ENCODE peak calls at places on chromosomes 1 and 21, in eight cellular contexts. L is neural progenitor cell, D is hepatocyte, J is upper lobe of right lung, P is psoas muscle, E is H9, T is tibial nerve, W is ovary. K is an unnamed sample.

GRCh38 chr1:93079685-93080141 is 630 bp downstream of the MTF2 start:
- DNase-seq in L (peak; percentile 54), D (peak; percentile 42), J (peak; percentile 70), P (peak; percentile 21), E (peak; percentile 49), T (no peak), W (peak; percentile 19), K (no peak)

GRCh38 chr1:17789926-17790325 is 34.8 kb downstream of the ACTL8 start:
- DNase-seq in L (no peak), D (no peak), J (no peak), P (no peak), E (no peak), T (no peak), W (no peak), K (no peak)

GRCh38 chr1:154623358-154623757 is 15.4 kb upstream of the ADAR start:
- DNase-seq in L (no peak), D (no peak), J (no peak), P (no peak), E (no peak), T (no peak), W (no peak), K (no peak)

GRCh38 chr1:175094626-175095025 is 27.0 kb downstream of the TNN start:
- DNase-seq in L (no peak), D (no peak), J (no peak), P (no peak), E (no peak), T (no peak), W (no peak), K (no peak)

GRCh38 chr1:218476385-218476784 is 131.2 kb downstream of the TGFB2 start:
- DNase-seq in L (no peak), D (no peak), J (no peak), P (no peak), E (no peak), T (no peak), W (no peak), K (no peak)

GRCh38 chr21:41630249-41630648 is 122.3 kb upstream of the TMPRSS2 start:
- DNase-seq in L (no peak), D (peak; percentile 92), J (no peak), P (peak; percentile 37), E (no peak), T (no peak), W (no peak), K (no peak)

GRCh38 chr1:32754282-32755097 is 51.9 kb upstream of the SYNC start:
- DNase-seq in L (peak; percentile 93), D (peak; percentile 70), J (peak; percentile 79), P (no peak), E (peak; percentile 80), T (no peak), W (peak; percentile 46), K (no peak)

GRCh38 chr21:36602735-36603134 is 96.2 kb upstream of the SIM2 start:
- DNase-seq in L (no peak), D (no peak), J (no peak), P (no peak), E (no peak), T (no peak), W (no peak), K (no peak)

GRCh38 chr1:111140680-111140967 is 601 bp downstream of the CEPT1 start:
- DNase-seq in L (peak; percentile 78), D (peak; percentile 73), J (no peak), P (no peak), E (peak; percentile 64), T (no peak), W (no peak), K (no peak)

GRCh38 chr1:168709407-168709891 is 19.6 kb downstream of the DPT start:
- DNase-seq in L (peak; percentile 27), D (peak; percentile 37), J (no peak), P (no peak), E (no peak), T (no peak), W (no peak), K (no peak)

GRCh38 chr21:27388835-27389234 is 421.9 kb upstream of the ADAMTS5 start:
- DNase-seq in L (no peak), D (no peak), J (no peak), P (no peak), E (no peak), T (no peak), W (no peak), K (no peak)

GRCh38 chr1:207064546-207064945 is 11.5 kb downstream of the PFKFB2 start:
- DNase-seq in L (no peak), D (no peak), J (peak; percentile 84), P (no peak), E (no peak), T (no peak), W (no peak), K (no peak)

GRCh38 chr1:207069858-207070506 is 16.9 kb downstream of the PFKFB2 start:
- DNase-seq in L (no peak), D (no peak), J (no peak), P (peak; percentile 44), E (no peak), T (no peak), W (no peak), K (no peak)

GRCh38 chr1:207067695-207068094 is 14.6 kb downstream of the PFKFB2 start:
- DNase-seq in L (no peak), D (no peak), J (no peak), P (no peak), E (no peak), T (no peak), W (no peak), K (no peak)

GRCh38 chr1:207069059-207069458 is 16.0 kb downstream of the PFKFB2 start:
- DNase-seq in L (no peak), D (no peak), J (no peak), P (no peak), E (no peak), T (no peak), W (no peak), K (no peak)

DNA sequence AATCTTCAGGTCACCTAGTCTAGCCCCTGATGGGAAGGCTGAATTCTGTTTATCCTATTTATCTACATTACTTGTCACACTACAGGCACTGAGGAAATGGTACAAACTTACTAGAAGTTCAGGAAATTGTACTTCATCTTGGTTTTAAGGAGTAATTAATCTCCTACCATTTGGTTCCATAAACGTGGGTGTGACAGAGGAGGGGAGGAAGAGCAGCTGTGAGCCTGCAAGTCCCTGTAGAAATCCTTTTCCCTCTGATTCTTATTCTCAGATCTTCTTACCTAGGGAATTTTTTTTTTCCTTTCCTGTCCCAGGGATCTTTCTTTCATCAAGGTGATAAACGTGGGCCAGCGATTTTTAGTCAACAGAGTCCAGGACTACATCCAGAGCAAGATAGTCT is 14.1 kb downstream of the PFKFB2 start:
- DNase-seq in L (no peak), D (no peak), J (no peak), P (no peak), E (no peak), T (no peak), W (no peak), K (no peak)
- H3K4me1 ChIP-seq in L (no peaks in the 10 kb centered on the region), D (no peaks in the 10 kb centered on the region), J (peaks cover 4% of the 10 kb centered on the region), P (no peaks in the 10 kb centered on the region), E (no peaks in the 10 kb centered on the region), T (no peaks in the 10 kb centered on the region), W (no peaks in the 10 kb centered on the region), K (no peaks in the 10 kb centered on the region)

DNA sequence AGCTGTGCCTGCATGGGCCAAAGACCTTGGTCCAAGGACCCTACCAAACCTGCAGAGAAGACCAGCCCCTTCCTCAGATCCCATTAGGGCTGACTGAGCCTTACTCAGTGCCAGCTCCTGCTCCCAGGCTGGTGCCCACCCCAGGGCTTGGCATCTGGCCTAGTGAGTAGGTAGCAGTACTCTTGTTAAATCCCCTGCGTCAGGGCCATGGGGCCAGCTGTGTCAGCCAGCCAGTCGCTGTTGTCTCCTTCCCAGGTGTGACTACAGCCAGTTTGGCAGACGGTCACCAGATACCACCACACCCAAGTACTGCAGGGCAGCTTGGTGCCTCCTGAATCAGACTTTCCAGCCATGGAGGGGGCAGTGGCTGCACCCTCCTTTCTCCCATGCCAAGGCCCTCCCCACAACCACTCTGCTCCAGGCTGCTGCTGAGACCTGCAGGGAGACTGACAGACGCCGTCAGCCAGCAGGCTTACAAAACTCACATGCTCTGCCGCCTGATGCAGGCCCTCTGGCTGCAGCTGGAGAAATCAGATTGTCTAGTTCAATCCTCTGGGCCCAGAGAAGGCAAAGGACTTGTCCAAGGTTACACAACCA is 3.0 kb downstream of the TENT5B start:
- DNase-seq in L (no peak), D (peak; percentile 52), J (no peak), P (no peak), E (no peak), T (no peak), W (no peak), K (peak; percentile 57)
- H3K4me1 ChIP-seq in L (peaks cover 29% of the 10 kb centered on the region), D (peaks cover 49% of the 10 kb centered on the region), J (peaks cover 39% of the 10 kb centered on the region), P (peaks cover 9% of the 10 kb centered on the region), E (peaks cover 16% of the 10 kb centered on the region), T (peaks cover 45% of the 10 kb centered on the region), W (peaks cover 5% of the 10 kb centered on the region), K (no peaks in the 10 kb centered on the region)

DNA sequence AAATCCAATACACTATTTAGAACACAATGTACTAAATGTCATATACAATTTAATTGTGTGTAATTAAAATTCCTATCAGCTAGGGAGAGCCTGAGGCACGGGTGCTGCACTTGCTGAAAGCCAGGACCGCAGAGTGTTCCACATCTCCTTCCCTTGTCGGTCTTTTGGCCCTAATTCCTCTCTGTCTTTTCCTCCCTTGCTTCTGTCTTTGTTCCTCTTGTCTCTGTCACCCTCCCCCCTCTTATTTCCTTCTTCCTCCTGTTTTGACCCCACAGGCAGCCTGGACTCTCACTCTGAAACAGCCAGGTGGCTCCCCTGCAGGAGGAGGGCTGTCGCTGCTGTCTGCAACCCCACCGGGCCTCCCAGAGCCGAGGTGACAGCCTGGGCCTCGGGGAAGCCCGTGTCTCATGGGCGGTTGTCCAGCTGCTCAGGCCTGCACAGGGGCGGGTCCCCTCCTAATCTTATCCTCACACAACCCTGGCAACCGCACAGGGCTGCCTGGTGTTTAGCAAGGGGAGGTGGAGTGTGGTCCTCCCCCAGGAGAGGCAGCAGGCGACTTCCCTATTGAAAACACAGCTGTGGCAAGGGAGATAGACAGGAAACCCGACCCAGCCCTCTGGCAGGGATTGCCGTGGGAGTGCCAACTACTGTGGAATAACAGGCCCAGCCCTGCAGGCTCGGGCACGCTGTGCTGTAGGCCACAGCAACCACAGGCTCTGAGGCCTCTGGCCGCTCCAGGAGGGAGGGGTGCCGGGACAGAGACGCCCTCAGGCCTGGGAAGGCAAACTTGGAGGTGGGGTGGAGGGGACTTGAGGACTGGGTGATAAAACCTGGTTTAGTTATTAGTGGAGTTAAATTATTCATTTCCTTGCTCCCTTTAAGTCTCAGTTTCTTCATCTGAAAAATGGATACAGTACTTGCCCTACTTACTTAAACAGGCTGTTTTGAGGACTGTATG is 68.8 kb upstream of the WDR26 start:
- DNase-seq in L (peak; percentile 86), D (peak; percentile 83), J (peak; percentile 90), P (peak; percentile 88), E (peak; percentile 85), T (peak; percentile 60), W (peak; percentile 61), K (peak; percentile 94)
- H3K4me1 ChIP-seq in L (peaks cover 62% of the 10 kb centered on the region), D (peaks cover 43% of the 10 kb centered on the region), J (peaks cover 32% of the 10 kb centered on the region), P (peaks cover 49% of the 10 kb centered on the region), E (peaks cover 6% of the 10 kb centered on the region), T (peaks cover 62% of the 10 kb centered on the region), W (peaks cover 18% of the 10 kb centered on the region), K (no peaks in the 10 kb centered on the region)

GRCh38 chr1:125087691-125088090 is 3902.9 kb downstream of the SRGAP2C start:
- DNase-seq in L (no peak), D (no peak), J (peak; percentile 33), P (no peak), E (no peak), T (no peak), W (no peak), K (no peak)

GRCh38 chr1:125087247-125087646 is 3902.5 kb downstream of the SRGAP2C start:
- DNase-seq in L (no peak), D (no peak), J (no peak), P (no peak), E (no peak), T (no peak), W (no peak), K (peak; percentile 39)

GRCh38 chr1:125085720-125086591 is 3901.2 kb downstream of the SRGAP2C start:
- DNase-seq in L (no peak), D (no peak), J (no peak), P (no peak), E (no peak), T (no peak), W (no peak), K (peak; percentile 71)

GRCh38 chr1:125086611-125087010 is 3901.8 kb downstream of the SRGAP2C start:
- DNase-seq in L (no peak), D (no peak), J (peak; percentile 23), P (no peak), E (no peak), T (no peak), W (no peak), K (no peak)
- H3K4me1 ChIP-seq in L (no peaks in the 10 kb centered on the region), D (no peaks in the 10 kb centered on the region), J (no peaks in the 10 kb centered on the region), P (no peaks in the 10 kb centered on the region), E (no peaks in the 10 kb centered on the region), T (no peaks in the 10 kb centered on the region), W (no peaks in the 10 kb centered on the region), K (no peaks in the 10 kb centered on the region)

K was measured in aorta.